ENCODE peak calls at places on chromosomes 3 and 15, in five cellular contexts. W, A, V, J and T are unnamed samples. For H3K27me3, the result is how much of the 10 kb centered on the place peaks cover.

GRCh38 chr3:194731496-194732073 is 45.9 kb downstream of the FAM43A start:
- DNase-seq in W (no peak), A (no peak), V (no peak), J (no peak), T (no peak)

GRCh38 chr15:74392402-74392876 is 25.0 kb upstream of the CYP11A1 start:
- DNase-seq in W (no peak), A (no peak), V (no peak), J (peak), T (peak)

GRCh38 chr15:48190932-48191573 is 412 bp upstream of the CTXN2 start:
- DNase-seq in W (peak), A (peak), V (no peak), J (peak), T (peak)

GRCh38 chr3:123449986-123450474 is 1.1 kb upstream of the ADCY5 start:
- DNase-seq in W (no peak), A (no peak), V (no peak), J (no peak), T (peak)

GRCh38 chr15:62486041-62486440 is 321.0 kb upstream of the C2CD4B start:
- DNase-seq in W (no peak), A (no peak), V (no peak), J (no peak), T (peak)

GRCh38 chr3:179410317-179410716 is 41.0 kb downstream of the GNB4 start:
- DNase-seq in W (peak), A (no peak), V (no peak), J (no peak), T (peak)

GRCh38 chr3:53187430-53187829 is 26.4 kb downstream of the PRKCD start:
- DNase-seq in W (peak), A (no peak), V (no peak), J (no peak), T (no peak)

GRCh38 chr3:179653777-179654117 is 907 bp downstream of the USP13 start:
- DNase-seq in W (no peak), A (no peak), V (peak), J (peak), T (no peak)

GRCh38 chr15:65828566-65828965 is 36.5 kb upstream of the DENND4A start:
- DNase-seq in W (no peak), A (no peak), V (no peak), J (no peak), T (no peak)

GRCh38 chr3:182018361-182018760 is 306.6 kb downstream of the SOX2 start:
- DNase-seq in W (no peak), A (no peak), V (no peak), J (no peak), T (no peak)

GRCh38 chr3:184553385-184553784 is 8.2 kb upstream of the EPHB3 start:
- DNase-seq in W (no peak), A (no peak), V (no peak), J (no peak), T (no peak)

GRCh38 chr3:126118591-126118990 is 34.7 kb upstream of the SLC41A3 start:
- DNase-seq in W (no peak), A (no peak), V (no peak), J (no peak), T (no peak)

GRCh38 chr3:132723024-132723462 is 834 bp upstream of the NPHP3 start:
- DNase-seq in W (no peak), A (no peak), V (no peak), J (peak), T (no peak)

GRCh38 chr3:95338446-95338845 is 1275.6 kb downstream of the NSUN3 start:
- DNase-seq in W (no peak), A (no peak), V (no peak), J (no peak), T (no peak)

GRCh38 chr3:172520332-172520831 is 2.8 kb downstream of the TNFSF10 start:
- DNase-seq in W (no peak), A (no peak), V (no peak), J (no peak), T (no peak)

GRCh38 chr3:187738089-187738399 is 7.2 kb downstream of the BCL6 start:
- DNase-seq in W (no peak), A (no peak), V (no peak), J (peak), T (no peak)

GRCh38 chr15:54026891-54027290 is 48.6 kb downstream of the UNC13C start:
- DNase-seq in W (no peak), A (no peak), V (no peak), J (no peak), T (no peak)

GRCh38 chr3:39601241-39601640 is 133.8 kb downstream of the MOBP start:
- DNase-seq in W (no peak), A (no peak), V (no peak), J (no peak), T (no peak)

GRCh38 chr3:49912787-49913375 is 9.2 kb upstream of the MST1R start:
- DNase-seq in W (no peak), A (no peak), V (no peak), J (no peak), T (no peak)

GRCh38 chr3:109683746-109684145 is 346.4 kb upstream of the DPPA4 start:
- DNase-seq in W (peak), A (no peak), V (no peak), J (no peak), T (peak)

GRCh38 chr15:48868549-48868948 is 9.4 kb upstream of the EID1 start:
- DNase-seq in W (peak), A (no peak), V (peak), J (no peak), T (peak)

GRCh38 chr3:114221165-114221880 is 16.1 kb downstream of the ZNF80 start:
- DNase-seq in W (no peak), A (no peak), V (no peak), J (no peak), T (no peak)

GRCh38 chr3:191566469-191566868 is 105.5 kb downstream of the PYDC2 start:
- DNase-seq in W (no peak), A (no peak), V (no peak), J (no peak), T (peak)

GRCh38 chr3:10682692-10683091 is 133.3 kb upstream of the SLC6A11 start:
- DNase-seq in W (no peak), A (no peak), V (no peak), J (no peak), T (no peak)

GRCh38 chr3:29697989-29698388 is 417.1 kb downstream of the RBMS3 start:
- DNase-seq in W (peak), A (no peak), V (no peak), J (no peak), T (peak)

GRCh38 chr3:66598168-66598567 is 97.3 kb upstream of the LRIG1 start:
- DNase-seq in W (no peak), A (no peak), V (no peak), J (no peak), T (peak)

GRCh38 chr15:59339252-59339672 is 33.4 kb downstream of the MYO1E start:
- DNase-seq in W (no peak), A (no peak), V (no peak), J (no peak), T (peak)

GRCh38 chr3:160403796-160404510 is 4.5 kb downstream of the SMC4 start:
- DNase-seq in W (no peak), A (no peak), V (no peak), J (peak), T (peak)

GRCh38 chr15:66001042-66001441 is 131.8 kb downstream of the RAB11A start:
- DNase-seq in W (no peak), A (no peak), V (no peak), J (no peak), T (no peak)

GRCh38 chr3:52532517-52532837 is 1.2 kb downstream of the NT5DC2 start:
- DNase-seq in W (peak), A (peak), V (no peak), J (no peak), T (peak)

GRCh38 chr3:37646865-37647264 is 214.8 kb upstream of the CTDSPL start:
- DNase-seq in W (no peak), A (no peak), V (no peak), J (no peak), T (no peak)

GRCh38 chr3:56923546-56924224 is 121.9 kb upstream of the ARHGEF3 start:
- DNase-seq in W (peak), A (no peak), V (peak), J (no peak), T (peak)

GRCh38 chr15:40295870-40296560 is 11.7 kb downstream of the PLCB2 start:
- DNase-seq in W (no peak), A (no peak), V (no peak), J (no peak), T (no peak)

GRCh38 chr3:155604126-155604525 is 140.7 kb downstream of the PLCH1 start:
- DNase-seq in W (peak), A (no peak), V (no peak), J (no peak), T (no peak)

GRCh38 chr15:42491540-42492225 is 742 bp upstream of the ZNF106 start:
- DNase-seq in W (peak), A (no peak), V (peak), J (no peak), T (peak)

GRCh38 chr15:96412919-96413231 is 82.4 kb downstream of the NR2F2 start:
- DNase-seq in W (peak), A (no peak), V (no peak), J (no peak), T (no peak)
- H3K27me3 ChIP-seq in W (half or more), A (under half), V (under half), J (under half), T (half or more)

GRCh38 chr3:72203613-72204349 is 418.8 kb upstream of the PROK2 start:
- DNase-seq in W (no peak), A (no peak), V (no peak), J (no peak), T (no peak)

GRCh38 chr3:72203105-72203504 is 418.2 kb upstream of the PROK2 start:
- DNase-seq in W (no peak), A (no peak), V (no peak), J (no peak), T (no peak)

GRCh38 chr3:72200332-72200731 is 415.4 kb upstream of the PROK2 start:
- DNase-seq in W (no peak), A (no peak), V (no peak), J (no peak), T (no peak)

GRCh38 chr3:72210248-72210647 is 425.3 kb upstream of the PROK2 start:
- DNase-seq in W (no peak), A (no peak), V (no peak), J (peak), T (no peak)

GRCh38 chr3:72205297-72205696 is 420.3 kb upstream of the PROK2 start:
- DNase-seq in W (no peak), A (no peak), V (no peak), J (no peak), T (no peak)
- H3K27me3 ChIP-seq in W (under half), A (under half), V (under half), J (under half), T (under half)

GRCh38 chr15:73367624-73368300 is 996 bp downstream of the HCN4 start:
- DNase-seq in W (no peak), A (no peak), V (no peak), J (no peak), T (peak)
- H3K27me3 ChIP-seq in W (half or more), A (under half), V (half or more), J (half or more), T (half or more)

GRCh38 chr15:89749059-89749458 is 2.0 kb downstream of the MESP1 start:
- DNase-seq in W (no peak), A (no peak), V (no peak), J (no peak), T (no peak)

GRCh38 chr15:89749526-89749925 is 1.5 kb downstream of the MESP1 start:
- DNase-seq in W (no peak), A (no peak), V (no peak), J (no peak), T (no peak)

GRCh38 chr15:89750560-89751542 is at the start of gene MESP1:
- DNase-seq in W (peak), A (peak), V (peak), J (peak), T (peak)

GRCh38 chr15:89751748-89752147 is 699 bp upstream of the MESP1 start:
- DNase-seq in W (peak), A (no peak), V (peak), J (no peak), T (no peak)

GRCh38 chr15:89749951-89750559 is 994 bp downstream of the MESP1 start:
- DNase-seq in W (peak), A (no peak), V (no peak), J (peak), T (peak)
- H3K27me3 ChIP-seq in W (under half), A (under half), V (under half), J (under half), T (under half)

DNA sequence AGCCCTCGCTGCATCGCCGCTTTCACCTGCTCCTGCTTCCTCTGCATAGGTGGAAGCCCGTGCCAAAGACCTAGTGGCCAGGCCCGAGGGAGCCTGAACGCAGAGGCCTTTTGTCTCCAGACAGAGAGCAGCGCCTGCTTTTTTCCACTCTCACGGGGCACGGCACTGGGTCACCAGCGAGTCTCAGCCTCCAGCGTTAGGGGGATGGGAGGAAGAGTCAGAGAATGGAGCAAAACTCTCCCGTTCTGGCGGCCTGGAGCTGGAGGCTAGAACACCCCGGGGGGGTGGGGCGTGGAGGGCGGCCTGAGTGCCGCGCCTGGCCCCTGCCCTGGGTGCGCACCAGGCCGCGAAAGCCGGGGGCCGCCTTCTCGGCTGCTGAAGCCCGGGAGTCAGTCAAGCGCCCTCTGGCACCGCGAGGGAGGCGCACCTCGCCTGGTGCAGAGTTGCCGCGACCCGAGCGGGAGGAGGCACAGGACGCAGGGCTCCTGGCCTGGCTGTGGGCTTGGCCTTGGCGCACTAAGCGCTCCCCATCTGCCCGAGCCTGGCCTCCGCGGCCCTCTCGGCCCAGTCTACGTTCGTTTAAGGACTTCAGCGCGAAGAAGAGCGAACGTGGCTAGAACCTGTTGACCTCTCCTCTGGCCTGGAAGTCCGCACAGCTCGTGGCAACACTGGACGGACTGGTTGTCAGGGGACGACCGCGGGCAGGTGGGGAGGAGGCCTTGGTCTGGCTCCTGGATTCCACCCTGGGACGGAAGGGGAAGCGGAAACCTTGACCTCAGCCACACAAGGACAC is 21.5 kb downstream of the NR2F2 start:
- DNase-seq in W (no peak), A (no peak), V (no peak), J (no peak), T (no peak)
- H3K27me3 ChIP-seq in W (under half), A (under half), V (under half), J (under half), T (under half)

GRCh38 chr15:68491415-68492106 is 59.6 kb upstream of the ITGA11 start:
- DNase-seq in W (no peak), A (no peak), V (no peak), J (no peak), T (no peak)

GRCh38 chr15:68488966-68489365 is 57.0 kb upstream of the ITGA11 start:
- DNase-seq in W (no peak), A (no peak), V (no peak), J (no peak), T (no peak)

GRCh38 chr15:68488290-68488689 is 56.3 kb upstream of the ITGA11 start:
- DNase-seq in W (no peak), A (no peak), V (no peak), J (no peak), T (no peak)

GRCh38 chr15:68487087-68487843 is 55.3 kb upstream of the ITGA11 start:
- DNase-seq in W (no peak), A (no peak), V (no peak), J (no peak), T (peak)

GRCh38 chr15:68489426-68489825 is 57.5 kb upstream of the ITGA11 start:
- DNase-seq in W (no peak), A (no peak), V (no peak), J (no peak), T (no peak)
- H3K27me3 ChIP-seq in W (under half), A (under half), V (under half), J (under half), T (under half)

DNA sequence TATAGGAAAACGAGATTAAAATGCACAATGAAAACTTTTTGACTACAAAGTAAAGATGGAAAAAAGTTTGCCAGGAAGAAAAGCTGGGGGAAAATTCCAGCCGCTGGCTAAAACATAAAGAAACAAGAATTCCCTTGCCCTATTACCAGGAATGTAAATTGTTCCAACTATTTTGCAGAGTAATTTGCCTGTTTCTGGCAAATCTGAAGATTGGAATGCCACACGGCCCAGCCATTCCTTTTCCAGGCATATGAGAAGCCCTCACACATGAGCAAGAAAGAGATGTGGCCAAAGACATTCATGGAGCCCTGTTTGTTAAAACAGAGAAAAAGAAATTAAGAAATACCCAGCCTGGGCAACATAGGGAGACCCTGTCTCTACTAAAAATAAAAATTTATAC is 8.4 kb upstream of the GATA2 start:
- DNase-seq in W (no peak), A (no peak), V (no peak), J (no peak), T (peak)
- H3K27me3 ChIP-seq in W (under half), A (under half), V (under half), J (half or more), T (half or more)

GRCh38 chr15:25640381-25640780 is 201.6 kb upstream of the UBE3A start:
- DNase-seq in W (no peak), A (no peak), V (no peak), J (no peak), T (no peak)
- H3K27me3 ChIP-seq in W (under half), A (under half), V (under half), J (under half), T (under half)

GRCh38 chr15:75791337-75791713 is 51.9 kb upstream of the UBE2Q2 start:
- DNase-seq in W (no peak), A (no peak), V (no peak), J (no peak), T (no peak)

GRCh38 chr15:75790631-75791336 is 52.5 kb upstream of the UBE2Q2 start:
- DNase-seq in W (no peak), A (no peak), V (no peak), J (no peak), T (no peak)

GRCh38 chr15:75782926-75783325 is 60.3 kb upstream of the UBE2Q2 start:
- DNase-seq in W (no peak), A (no peak), V (no peak), J (no peak), T (no peak)

GRCh38 chr15:75786564-75786925 is 56.7 kb upstream of the UBE2Q2 start:
- DNase-seq in W (no peak), A (no peak), V (no peak), J (no peak), T (no peak)

DNA sequence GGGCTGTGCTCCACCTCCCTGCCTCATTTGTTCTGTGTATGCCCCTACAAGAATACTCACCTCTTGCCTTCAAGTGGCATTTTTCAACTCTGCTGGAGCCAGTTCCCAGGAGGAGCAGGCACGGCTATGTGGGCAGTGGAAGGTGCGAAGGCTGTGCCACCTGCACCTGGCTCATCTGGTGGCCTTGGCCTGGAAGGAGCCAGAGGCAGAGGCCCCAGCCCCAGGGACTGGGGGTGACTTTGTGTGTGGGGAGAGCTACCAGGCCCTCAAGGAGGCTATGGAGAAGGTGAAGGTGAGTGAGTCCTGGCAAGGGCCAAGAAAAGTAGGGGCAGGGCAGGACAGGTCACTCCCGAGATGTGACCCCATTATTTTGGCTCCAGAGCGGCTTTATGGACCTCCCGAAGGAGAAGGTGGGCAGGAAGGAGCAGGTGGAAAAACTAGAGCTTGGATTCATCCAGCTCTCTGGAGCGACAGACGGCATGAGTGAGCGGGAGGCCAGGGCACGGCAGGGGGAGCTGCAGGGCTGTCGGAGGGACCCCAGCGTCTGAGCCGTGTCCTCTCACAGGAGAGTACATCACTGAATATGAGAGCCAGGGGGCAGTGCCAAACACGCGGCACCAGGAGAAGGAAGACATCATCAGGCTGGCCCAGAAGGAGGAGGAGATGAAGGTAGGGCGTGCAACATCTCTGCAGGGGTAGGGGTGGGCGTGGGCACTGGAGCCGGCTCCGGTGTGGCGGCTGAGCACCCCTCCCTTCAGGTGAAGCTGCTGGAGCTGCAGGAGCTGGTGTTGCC is 57.3 kb upstream of the UBE2Q2 start:
- DNase-seq in W (no peak), A (no peak), V (no peak), J (no peak), T (no peak)
- H3K27me3 ChIP-seq in W (under half), A (under half), V (under half), J (under half), T (under half)

GRCh38 chr3:59046839-59047238 is 3.0 kb downstream of the CFAP20DC start:
- DNase-seq in W (peak), A (no peak), V (peak), J (no peak), T (no peak)
- H3K27me3 ChIP-seq in W (under half), A (under half), V (under half), J (under half), T (under half)